ENCODE peak calls at places on chromosomes 6 and 20, in four cellular contexts. W is CD8-positive, alpha-beta T cell; E is breast epithelium; Q is heart right ventricle. R is an unnamed sample. For H3K36me3 and H3K27me3, the result is how much of the 10 kb centered on the place peaks cover.

GRCh38 chr6:161557333-161558107 is 283.7 kb upstream of the AGPAT4 start:
- DNase-seq in W (no peak), E (no peak), Q (no peak), R (peak)

GRCh38 chr6:169266746-169267629 is 13.3 kb upstream of the THBS2 start:
- DNase-seq in W (no peak), E (no peak), Q (no peak), R (no peak)

GRCh38 chr6:165692106-165692653 is 29.1 kb upstream of the PDE10A start:
- DNase-seq in W (no peak), E (no peak), Q (no peak), R (no peak)

GRCh38 chr6:36120539-36120938 is 9.8 kb upstream of the MAPK13 start:
- DNase-seq in W (peak), E (peak), Q (no peak), R (no peak)

GRCh38 chr6:7910298-7910653 is 312 bp downstream of the TXNDC5 start:
- DNase-seq in W (no peak), E (no peak), Q (no peak), R (no peak)

GRCh38 chr20:38152175-38153010 is 12.7 kb downstream of the TGM2 start:
- DNase-seq in W (no peak), E (no peak), Q (peak), R (no peak)

GRCh38 chr6:165049362-165049761 is 260.0 kb downstream of the C6orf118 start:
- DNase-seq in W (no peak), E (no peak), Q (no peak), R (peak)

GRCh38 chr6:44400572-44400971 is 13.1 kb downstream of the CDC5L start:
- DNase-seq in W (no peak), E (no peak), Q (no peak), R (no peak)

GRCh38 chr6:36358235-36358915 is 21.7 kb upstream of the BNIP5 start:
- DNase-seq in W (no peak), E (no peak), Q (no peak), R (no peak)

GRCh38 chr6:154766993-154767392 is 33.8 kb downstream of the SCAF8 start:
- DNase-seq in W (no peak), E (no peak), Q (no peak), R (no peak)

GRCh38 chr6:157096522-157096921 is 226.8 kb downstream of the TMEM242 start:
- DNase-seq in W (no peak), E (no peak), Q (no peak), R (no peak)

GRCh38 chr20:56343861-56344381 is 14.9 kb upstream of the FAM210B start:
- DNase-seq in W (no peak), E (no peak), Q (peak), R (peak)

GRCh38 chr6:41605649-41606048 is 32.6 kb upstream of the MDFI start:
- DNase-seq in W (no peak), E (no peak), Q (no peak), R (no peak)

GRCh38 chr6:42642794-42643193 is 79.0 kb downstream of the UBR2 start:
- DNase-seq in W (no peak), E (no peak), Q (no peak), R (no peak)

GRCh38 chr20:32780749-32781402 is 18.7 kb downstream of the DNMT3B start:
- DNase-seq in W (no peak), E (no peak), Q (no peak), R (peak)

GRCh38 chr6:38570750-38571149 is 69.0 kb downstream of the BTBD9 start:
- DNase-seq in W (no peak), E (no peak), Q (no peak), R (no peak)
- H3K4me3 ChIP-seq in W (no peak), E (no peak), Q (no peak), R (no peak)

GRCh38 chr20:34712525-34713192 is 8.5 kb downstream of the TP53INP2 start:
- DNase-seq in W (no peak), E (no peak), Q (no peak), R (no peak)

GRCh38 chr20:34716921-34717229 is 12.7 kb downstream of the TP53INP2 start:
- DNase-seq in W (no peak), E (no peak), Q (no peak), R (no peak)

GRCh38 chr20:34717230-34718095 is 13.3 kb downstream of the TP53INP2 start:
- DNase-seq in W (no peak), E (no peak), Q (no peak), R (no peak)

GRCh38 chr20:34713194-34713943 is 9.2 kb downstream of the TP53INP2 start:
- DNase-seq in W (no peak), E (no peak), Q (no peak), R (no peak)

DNA sequence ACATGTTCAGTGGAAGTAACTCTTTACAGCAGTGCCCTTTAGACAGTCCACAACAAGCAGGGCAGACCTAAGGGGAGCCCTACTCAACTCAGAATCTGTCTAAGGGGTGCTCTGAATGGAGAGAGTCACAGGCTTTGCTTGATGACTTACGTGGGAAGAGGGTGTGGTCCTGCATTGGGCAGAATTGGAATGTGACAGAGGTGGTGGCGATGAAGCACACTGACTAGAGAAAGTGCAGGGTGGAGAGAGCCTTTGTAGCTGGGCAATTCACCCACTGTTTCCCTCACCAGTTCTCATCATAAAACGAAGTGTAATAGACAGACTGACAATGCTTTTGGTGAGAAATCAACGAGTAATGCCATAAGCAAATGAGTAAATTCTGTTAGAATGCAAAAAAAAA is 11.2 kb downstream of the TP53INP2 start:
- DNase-seq in W (no peak), E (no peak), Q (no peak), R (no peak)
- H3K36me3 ChIP-seq in W (under half), E (under half), Q (under half), R (under half)

GRCh38 chr6:116763871-116764270 is 1.6 kb downstream of the FAM162B start:
- DNase-seq in W (no peak), E (no peak), Q (no peak), R (no peak)
- H3K27me3 ChIP-seq in W (under half), E (under half), Q (under half), R (under half)

GRCh38 chr6:138601128-138601527 is 101.8 kb upstream of the NHSL1 start:
- DNase-seq in W (no peak), E (no peak), Q (no peak), R (no peak)

GRCh38 chr6:138600726-138601125 is 101.4 kb upstream of the NHSL1 start:
- DNase-seq in W (no peak), E (no peak), Q (no peak), R (no peak)

GRCh38 chr6:138597336-138597735 is 98.0 kb upstream of the NHSL1 start:
- DNase-seq in W (no peak), E (no peak), Q (no peak), R (no peak)

GRCh38 chr6:138598562-138599173 is 99.4 kb upstream of the NHSL1 start:
- DNase-seq in W (no peak), E (no peak), Q (no peak), R (no peak)

DNA sequence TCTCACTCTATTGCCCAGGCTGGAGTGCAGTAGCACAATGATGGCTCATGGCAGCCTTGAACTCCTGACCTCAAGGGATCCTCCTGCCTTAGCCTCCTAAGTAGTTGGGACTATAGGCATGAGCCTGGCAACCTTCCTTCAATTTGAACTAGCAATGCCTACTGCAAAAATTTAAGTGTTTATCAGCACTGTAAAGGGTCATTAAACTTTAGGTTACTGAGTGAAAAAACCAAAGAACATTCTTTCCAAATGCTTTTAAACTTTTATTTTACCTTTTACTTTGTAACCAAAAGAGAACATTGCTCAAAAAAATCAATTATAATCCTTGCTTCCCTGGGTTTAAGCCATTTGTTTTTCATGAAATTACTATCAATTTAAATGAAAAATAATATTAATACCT is 101.0 kb upstream of the NHSL1 start:
- DNase-seq in W (no peak), E (no peak), Q (no peak), R (no peak)
- H3K4me3 ChIP-seq in W (no peak), E (no peak), Q (no peak), R (no peak)

GRCh38 chr20:36860811-36861624 is 14.9 kb upstream of the TLDC2 start:
- DNase-seq in W (no peak), E (no peak), Q (no peak), R (no peak)
- H3K36me3 ChIP-seq in W (under half), E (under half), Q (under half), R (under half)

DNA sequence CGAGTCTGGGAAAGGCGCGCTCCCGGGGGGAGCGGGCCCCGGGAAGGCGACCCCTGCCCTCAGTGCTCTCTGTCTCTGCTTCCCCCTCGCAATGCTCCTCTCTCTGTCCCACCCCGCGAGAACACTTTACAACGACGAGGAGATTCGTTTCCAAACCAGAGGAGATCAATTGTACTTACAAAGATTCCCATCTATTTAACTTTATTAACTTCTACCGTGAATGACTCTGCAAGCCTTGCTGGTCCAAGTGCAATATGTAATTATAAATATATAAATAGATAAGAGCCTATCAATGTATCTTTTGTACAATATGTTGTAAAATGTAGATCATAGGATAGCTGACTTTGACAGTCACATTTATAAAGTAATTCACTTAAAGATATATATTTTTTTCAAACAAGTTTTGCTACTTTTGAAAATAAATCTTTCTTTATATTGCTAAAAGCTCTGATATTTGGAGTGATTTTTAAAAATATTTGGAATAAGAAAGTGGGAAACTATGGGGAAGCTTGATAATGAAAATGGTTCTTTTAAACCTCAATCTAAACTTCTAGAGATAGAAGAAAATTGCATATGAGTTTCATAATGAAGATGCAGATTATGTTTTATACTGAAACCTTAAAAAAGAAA is 3.0 kb downstream of the TCF21 start:
- DNase-seq in W (no peak), E (no peak), Q (no peak), R (no peak)
- H3K27me3 ChIP-seq in W (under half), E (under half), Q (half or more), R (half or more)

DNA sequence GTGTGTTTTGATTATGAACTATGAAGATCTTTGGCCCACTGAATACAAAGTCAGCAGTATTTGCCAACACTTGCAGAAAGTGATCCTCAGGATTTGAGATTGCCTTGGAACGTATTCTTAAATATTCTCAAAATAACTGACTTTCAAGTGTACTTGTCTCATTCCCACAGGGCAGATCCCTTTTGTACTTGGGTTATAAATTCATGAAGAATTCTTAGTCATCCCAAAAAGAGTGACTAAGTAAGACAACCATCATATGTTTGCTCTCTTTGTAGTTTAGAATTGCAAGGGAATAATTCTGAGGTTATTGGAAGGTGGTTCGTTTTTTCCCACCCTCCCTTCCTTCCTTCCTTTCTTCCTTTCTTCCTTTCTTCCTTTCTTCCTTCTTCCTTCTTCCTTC is 677.9 kb downstream of the DOK5 start:
- DNase-seq in W (no peak), E (no peak), Q (no peak), R (no peak)
- H3K4me3 ChIP-seq in W (no peak), E (no peak), Q (no peak), R (no peak)